ENCODE peak calls at places on chromosomes 6 and 20, in six cellular contexts. B is cerebellar cortex; I is effector CD8-positive, alpha-beta T cell; Z is mesenteric fat pad; S is activated naive CD8-positive, alpha-beta T cell treated with anti-CD3 and anti-CD28 coated beads, Interleukin-2, amount 50 U/mL, for 24 hours; Q is T-helper 22 cell. F is an unnamed sample.

GRCh38 chr6:9292975-9293374 is 857.6 kb upstream of the SLC35B3 start:
- DNase-seq in S (no peak), I (no peak), B (no peak), Q (no peak), Z (no peak), F (no peak)

GRCh38 chr6:96015321-96015790 is 418 bp upstream of the FUT9 start:
- DNase-seq in B (peak), Z (no peak), S (no peak), I (no peak), Q (no peak), F (no peak)

GRCh38 chr20:58752565-58752964 is 60.0 kb downstream of the NPEPL1 start:
- DNase-seq in S (no peak), Z (no peak), Q (no peak), B (no peak), I (no peak), F (no peak)

GRCh38 chr6:8888468-8888867 is 453.1 kb upstream of the SLC35B3 start:
- DNase-seq in I (no peak), Z (no peak), Q (no peak), B (no peak), S (no peak), F (no peak)

GRCh38 chr6:137173501-137173900 is at the start of gene IL22RA2:
- DNase-seq in S (no peak), B (no peak), Z (no peak), Q (no peak), I (no peak), F (no peak)

GRCh38 chr6:4732691-4733315 is 43.4 kb upstream of the CDYL start:
- DNase-seq in S (no peak), Z (no peak), B (peak), Q (no peak), I (no peak), F (peak)

GRCh38 chr20:37344506-37345338 is 1.2 kb upstream of the SRC start:
- DNase-seq in S (no peak), B (no peak), I (no peak), Q (no peak), Z (peak), F (no peak)

GRCh38 chr6:3413612-3414011 is 43.2 kb downstream of the SLC22A23 start:
- DNase-seq in S (no peak), I (no peak), B (no peak), Z (no peak), Q (no peak), F (no peak)

GRCh38 chr6:150620244-150620643 is 20.6 kb downstream of the PLEKHG1 start:
- DNase-seq in Z (no peak), Q (no peak), B (no peak), S (no peak), I (no peak), F (no peak)

GRCh38 chr20:13013411-13013810 is 4.6 kb downstream of the SPTLC3 start:
- DNase-seq in S (no peak), I (no peak), Q (no peak), B (no peak), Z (no peak), F (no peak)

GRCh38 chr6:13765570-13765969 is 48.8 kb downstream of the MCUR1 start:
- DNase-seq in B (no peak), S (no peak), Z (peak), I (no peak), Q (no peak), F (no peak)

GRCh38 chr6:164048840-164049239 is 634.3 kb downstream of the QKI start:
- DNase-seq in S (no peak), B (no peak), Z (no peak), I (no peak), Q (no peak), F (no peak)

GRCh38 chr6:4170297-4170696 is 34.9 kb upstream of the ECI2 start:
- DNase-seq in Z (no peak), S (no peak), Q (no peak), B (no peak), I (no peak), F (no peak)

GRCh38 chr6:121647905-121648304 is 212.5 kb downstream of the GJA1 start:
- DNase-seq in Z (no peak), I (no peak), S (no peak), B (peak), Q (no peak), F (no peak)

GRCh38 chr6:169527306-169527705 is 174.5 kb downstream of the WDR27 start:
- DNase-seq in B (no peak), S (no peak), I (no peak), Q (no peak), Z (no peak), F (peak)

GRCh38 chr6:102736941-102737368 is 1343.4 kb downstream of the GRIK2 start:
- DNase-seq in S (no peak), Z (no peak), Q (no peak), B (no peak), I (no peak), F (peak)

GRCh38 chr6:75196051-75196743 is 9.7 kb downstream of the COL12A1 start:
- DNase-seq in B (no peak), Q (no peak), S (no peak), Z (no peak), I (no peak), F (peak)

GRCh38 chr6:12538881-12539357 is 177.6 kb upstream of the PHACTR1 start:
- DNase-seq in S (no peak), Q (no peak), I (no peak), B (no peak), Z (no peak), F (no peak)

GRCh38 chr20:4484431-4485057 is 237.2 kb upstream of the PRND start:
- DNase-seq in I (no peak), Q (no peak), S (no peak), Z (no peak), B (no peak), F (no peak)

GRCh38 chr20:5714261-5715041 is 35.8 kb upstream of the SHLD1 start:
- DNase-seq in S (peak), Q (peak), B (no peak), I (peak), Z (no peak), F (no peak)

GRCh38 chr6:69795469-69796080 is 1.2 kb downstream of the LMBRD1 start:
- DNase-seq in B (peak), S (no peak), Z (no peak), I (no peak), Q (no peak), F (no peak)

GRCh38 chr6:10422282-10423034 is 7.6 kb upstream of the TFAP2A start:
- DNase-seq in Z (no peak), S (no peak), I (no peak), B (no peak), Q (no peak), F (no peak)

GRCh38 chr6:127266892-127267741 is 453 bp downstream of the RNF146 start:
- DNase-seq in Z (peak), Q (peak), S (peak), I (peak), B (peak), F (no peak)

GRCh38 chr20:53582574-53583351 is 10.9 kb downstream of the ZNF217 start:
- DNase-seq in B (no peak), Q (peak), I (no peak), Z (no peak), S (peak), F (peak)

GRCh38 chr20:5969348-5969935 is 19.0 kb downstream of the MCM8 start:
- DNase-seq in Q (no peak), B (no peak), Z (no peak), S (no peak), I (no peak), F (no peak)

GRCh38 chr6:129938242-129939020 is 77.3 kb upstream of the TMEM244 start:
- DNase-seq in Z (no peak), S (no peak), Q (no peak), B (no peak), I (no peak), F (no peak)

GRCh38 chr6:149334682-149335160 is 17.2 kb downstream of the TAB2 start:
- DNase-seq in Q (no peak), B (no peak), S (no peak), Z (no peak), I (no peak), F (peak)

GRCh38 chr6:99951016-99951805 is 42.8 kb downstream of the MCHR2 start:
- DNase-seq in I (no peak), Z (no peak), B (no peak), S (no peak), Q (no peak), F (no peak)

GRCh38 chr20:54115172-54115854 is 44.9 kb upstream of the BCAS1 start:
- DNase-seq in I (no peak), S (no peak), Z (no peak), Q (no peak), B (no peak), F (no peak)

F was measured in BJ.